ENCODE peak calls at places on chromosomes 16 and 17, in four cellular contexts. One of them, this sample, is unnamed.

GRCh38 chr16:48335961-48336360 is 49.3 kb downstream of the SIAH1 start:
- DNase-seq in tibial nerve: no peak
- DNase-seq in CD8-positive, alpha-beta memory T cell: no peak
- DNase-seq in colonic mucosa: no peak
- DNase-seq in this sample: no peak

GRCh38 chr16:23146877-23147601 is 2.2 kb downstream of the USP31 start:
- DNase-seq in tibial nerve: no peak
- DNase-seq in CD8-positive, alpha-beta memory T cell: no peak
- DNase-seq in colonic mucosa: no peak
- DNase-seq in this sample: no peak

GRCh38 chr17:10790491-10791401 is 13.2 kb downstream of the TMEM238L start:
- DNase-seq in CD8-positive, alpha-beta memory T cell: no peak
- DNase-seq in tibial nerve: peak; percentile 29
- DNase-seq in colonic mucosa: no peak
- DNase-seq in this sample: no peak

GRCh38 chr17:82105882-82106696 is 8.1 kb upstream of the FASN start:
- DNase-seq in CD8-positive, alpha-beta memory T cell: peak; percentile 36
- DNase-seq in tibial nerve: no peak
- DNase-seq in colonic mucosa: peak; percentile 78
- DNase-seq in this sample: peak; percentile 38

GRCh38 chr16:54355251-54355650 is 68.7 kb upstream of the IRX3 start:
- DNase-seq in tibial nerve: no peak
- DNase-seq in CD8-positive, alpha-beta memory T cell: no peak
- DNase-seq in colonic mucosa: no peak
- DNase-seq in this sample: no peak

GRCh38 chr16:52549011-52549692 is 2.2 kb upstream of the TOX3 start:
- DNase-seq in tibial nerve: no peak
- DNase-seq in colonic mucosa: no peak
- DNase-seq in CD8-positive, alpha-beta memory T cell: no peak
- DNase-seq in this sample: no peak

GRCh38 chr16:48156790-48157209 is 1.0 kb upstream of the ABCC12 start:
- DNase-seq in tibial nerve: peak; percentile 91
- DNase-seq in colonic mucosa: peak; percentile 83
- DNase-seq in CD8-positive, alpha-beta memory T cell: peak; percentile 74
- DNase-seq in this sample: peak; percentile 80

GRCh38 chr17:41324180-41325075 is 8.9 kb upstream of the KRTAP17-1 start:
- DNase-seq in tibial nerve: no peak
- DNase-seq in CD8-positive, alpha-beta memory T cell: no peak
- DNase-seq in colonic mucosa: no peak
- DNase-seq in this sample: peak; percentile 29

GRCh38 chr16:66416981-66417700 is 10.0 kb upstream of the BEAN1 start:
- DNase-seq in colonic mucosa: peak; percentile 12
- DNase-seq in CD8-positive, alpha-beta memory T cell: no peak
- DNase-seq in tibial nerve: no peak
- DNase-seq in this sample: no peak

GRCh38 chr17:72970246-72970645 is 122.2 kb downstream of the SLC39A11 start:
- DNase-seq in tibial nerve: no peak
- DNase-seq in CD8-positive, alpha-beta memory T cell: no peak
- DNase-seq in colonic mucosa: no peak
- DNase-seq in this sample: no peak

GRCh38 chr16:11836653-11837244 is 14.6 kb downstream of the RSL1D1 start:
- DNase-seq in colonic mucosa: no peak
- DNase-seq in tibial nerve: no peak
- DNase-seq in CD8-positive, alpha-beta memory T cell: no peak
- DNase-seq in this sample: no peak

GRCh38 chr17:56297142-56297541 is 143.9 kb downstream of the ANKFN1 start:
- DNase-seq in colonic mucosa: no peak
- DNase-seq in CD8-positive, alpha-beta memory T cell: no peak
- DNase-seq in tibial nerve: no peak
- DNase-seq in this sample: peak; percentile 14

GRCh38 chr17:15342460-15342859 is 1.1 kb upstream of the TEKT3 start:
- DNase-seq in colonic mucosa: no peak
- DNase-seq in tibial nerve: no peak
- DNase-seq in CD8-positive, alpha-beta memory T cell: no peak
- DNase-seq in this sample: no peak

GRCh38 chr17:7438656-7439460 is 454 bp upstream of the FGF11 start:
- DNase-seq in CD8-positive, alpha-beta memory T cell: no peak
- DNase-seq in colonic mucosa: no peak
- DNase-seq in tibial nerve: no peak
- DNase-seq in this sample: no peak

GRCh38 chr16:88421871-88422433 is 31.1 kb upstream of the ZFPM1 start:
- DNase-seq in colonic mucosa: no peak
- DNase-seq in CD8-positive, alpha-beta memory T cell: no peak
- DNase-seq in tibial nerve: no peak
- DNase-seq in this sample: no peak

GRCh38 chr16:81816793-81817210 is 37.7 kb downstream of the PLCG2 start:
- DNase-seq in colonic mucosa: no peak
- DNase-seq in tibial nerve: no peak
- DNase-seq in CD8-positive, alpha-beta memory T cell: no peak
- DNase-seq in this sample: no peak

GRCh38 chr17:2337152-2337810 is at the start of gene SGSM2:
- DNase-seq in CD8-positive, alpha-beta memory T cell: peak; percentile 68
- DNase-seq in colonic mucosa: peak; percentile 60
- DNase-seq in tibial nerve: peak; percentile 25
- DNase-seq in this sample: peak; percentile 50

DNA sequence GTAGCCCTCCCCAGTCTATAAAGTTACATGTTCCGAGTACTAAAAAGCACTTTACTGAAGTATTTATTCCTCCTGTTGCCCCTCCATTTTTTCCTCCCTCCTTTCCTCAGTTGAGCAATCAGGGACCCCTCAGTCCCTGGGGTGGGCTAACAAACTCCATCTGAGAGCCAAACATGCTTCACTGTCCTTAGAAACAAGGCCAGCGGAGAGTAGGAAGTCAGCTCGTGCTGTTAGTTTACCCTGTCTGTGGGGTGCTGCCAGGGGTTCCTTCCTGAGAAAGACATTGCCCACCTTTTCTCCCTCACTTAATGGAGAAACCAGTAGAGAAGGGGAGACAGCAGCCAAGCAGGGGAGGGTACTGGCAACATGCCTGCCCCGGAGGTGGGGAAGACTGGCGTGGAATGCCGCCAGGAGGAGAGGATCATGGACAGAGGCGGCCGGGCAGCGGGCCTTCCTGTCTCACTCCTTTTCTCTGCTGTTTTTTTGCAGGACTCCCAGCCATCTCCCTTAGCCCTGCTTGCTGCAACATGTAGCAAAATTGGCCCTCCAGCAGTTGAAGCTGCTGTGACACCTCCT is 19.7 kb downstream of the SP2 start:
- DNase-seq in tibial nerve: no peak
- DNase-seq in colonic mucosa: no peak
- DNase-seq in CD8-positive, alpha-beta memory T cell: no peak
- DNase-seq in this sample: no peak
- H3K4me3 ChIP-seq in tibial nerve: no peak overlapping the region
- H3K4me3 ChIP-seq in colonic mucosa: no peak overlapping the region
- H3K4me3 ChIP-seq in CD8-positive, alpha-beta memory T cell: no peak overlapping the region
- H3K4me3 ChIP-seq in this sample: no peak overlapping the region

DNA sequence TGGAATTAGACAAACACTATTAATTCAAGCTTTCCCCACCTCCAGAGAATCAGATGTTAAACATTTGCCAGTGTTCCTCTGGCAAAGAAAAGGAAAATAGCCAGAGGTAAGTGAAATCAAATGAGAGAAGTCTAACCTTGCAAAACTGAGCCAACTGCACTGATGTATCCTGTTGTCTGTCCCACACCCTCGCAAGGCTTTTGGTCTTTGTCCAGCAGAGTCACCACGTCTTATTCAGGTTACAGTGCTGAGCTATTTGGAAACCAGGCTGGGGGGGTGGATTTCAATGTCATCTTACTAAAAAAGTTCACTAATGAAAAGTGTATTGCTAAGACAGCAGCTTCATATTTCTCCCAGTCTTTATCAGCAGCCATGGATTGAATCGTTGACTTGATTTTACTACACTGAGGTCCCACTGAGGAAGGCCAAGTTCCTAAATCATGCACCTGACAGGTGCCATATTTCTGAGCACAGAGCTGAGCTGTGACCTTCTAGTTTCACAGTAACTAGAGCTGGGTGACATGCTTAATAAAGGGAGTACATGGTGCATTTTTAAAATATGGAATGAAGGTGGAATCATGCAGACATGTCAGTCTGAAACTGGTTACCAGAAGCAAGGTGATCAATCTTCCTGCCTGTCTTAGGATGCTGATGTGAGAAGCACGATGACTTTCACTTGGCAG is 85.1 kb upstream of the HSBP1 start:
- DNase-seq in CD8-positive, alpha-beta memory T cell: no peak
- DNase-seq in tibial nerve: no peak
- DNase-seq in colonic mucosa: no peak
- DNase-seq in this sample: no peak
- H3K27me3 ChIP-seq in CD8-positive, alpha-beta memory T cell: no peaks in the 10 kb centered on the region
- H3K27me3 ChIP-seq in tibial nerve: no peaks in the 10 kb centered on the region
- H3K27me3 ChIP-seq in colonic mucosa: no peaks in the 10 kb centered on the region
- H3K27me3 ChIP-seq in this sample: no peaks in the 10 kb centered on the region

GRCh38 chr16:1460602-1461138 is 14.2 kb downstream of the CLCN7 start:
- DNase-seq in CD8-positive, alpha-beta memory T cell: no peak
- DNase-seq in tibial nerve: no peak
- DNase-seq in colonic mucosa: no peak
- DNase-seq in this sample: no peak
- H3K4me1 ChIP-seq in CD8-positive, alpha-beta memory T cell: no peaks in the 10 kb centered on the region
- H3K4me1 ChIP-seq in tibial nerve: no peaks in the 10 kb centered on the region
- H3K4me1 ChIP-seq in colonic mucosa: no peaks in the 10 kb centered on the region
- H3K4me1 ChIP-seq in this sample: no peaks in the 10 kb centered on the region

DNA sequence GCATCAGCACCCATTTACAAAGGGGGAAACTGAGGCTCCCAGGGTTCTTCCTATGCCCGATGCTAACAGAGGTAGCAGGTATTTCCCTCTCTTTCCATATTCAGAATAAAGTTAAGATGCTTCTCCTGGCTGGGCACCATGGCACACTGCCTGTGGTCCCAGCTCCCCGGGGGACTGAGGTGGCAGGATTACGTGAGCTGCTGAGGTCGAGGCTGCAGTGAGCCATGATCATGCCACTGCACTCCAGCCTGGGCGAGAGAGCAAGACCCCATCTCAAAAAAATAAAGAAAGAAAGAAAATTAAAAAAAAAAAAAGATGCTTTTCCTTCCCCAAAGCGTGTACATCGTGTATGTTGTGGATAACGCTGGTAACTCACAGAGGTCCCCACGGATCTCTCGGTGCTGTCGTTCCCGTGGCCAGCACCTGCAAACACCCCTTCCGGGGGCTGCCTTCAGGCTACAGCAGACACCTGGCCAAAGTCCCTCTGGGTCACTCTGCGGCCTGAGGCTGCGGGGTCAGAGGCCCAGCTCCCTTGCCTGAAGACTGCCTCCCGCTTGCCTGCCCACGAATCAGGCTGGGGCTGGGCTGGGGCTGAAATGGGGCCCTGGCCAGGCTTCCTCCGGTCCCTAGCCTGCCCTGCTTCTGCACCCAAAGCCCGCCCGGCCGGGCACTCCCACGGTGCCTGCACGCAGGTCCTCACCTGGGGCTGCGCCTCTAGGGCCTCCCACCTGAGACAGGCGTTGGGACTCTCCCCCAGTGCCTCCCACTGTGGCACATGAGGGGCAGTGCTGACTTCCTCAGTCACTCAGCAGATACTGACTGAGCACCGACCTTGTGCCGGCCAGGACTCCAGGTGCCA is 63.1 kb downstream of the ZDHHC7 start:
- DNase-seq in colonic mucosa: no peak
- DNase-seq in tibial nerve: no peak
- DNase-seq in CD8-positive, alpha-beta memory T cell: no peak
- DNase-seq in this sample: no peak
- H3K4me3 ChIP-seq in colonic mucosa: no peak overlapping the region
- H3K4me3 ChIP-seq in tibial nerve: no peak overlapping the region
- H3K4me3 ChIP-seq in CD8-positive, alpha-beta memory T cell: no peak overlapping the region
- H3K4me3 ChIP-seq in this sample: no peak overlapping the region

GRCh38 chr16:85828166-85828565 is 28.7 kb downstream of the COX4I1 start:
- DNase-seq in tibial nerve: no peak
- DNase-seq in CD8-positive, alpha-beta memory T cell: no peak
- DNase-seq in colonic mucosa: no peak
- DNase-seq in this sample: no peak
- H3K27me3 ChIP-seq in tibial nerve: peaks cover 14% of the 10 kb centered on the region
- H3K27me3 ChIP-seq in CD8-positive, alpha-beta memory T cell: no peaks in the 10 kb centered on the region
- H3K27me3 ChIP-seq in colonic mucosa: no peaks in the 10 kb centered on the region
- H3K27me3 ChIP-seq in this sample: peaks cover 3% of the 10 kb centered on the region

GRCh38 chr17:49629447-49629846 is 48.5 kb downstream of the SPOP start:
- DNase-seq in CD8-positive, alpha-beta memory T cell: no peak
- DNase-seq in tibial nerve: no peak
- DNase-seq in colonic mucosa: no peak
- DNase-seq in this sample: no peak
- H3K4me1 ChIP-seq in CD8-positive, alpha-beta memory T cell: no peaks in the 10 kb centered on the region
- H3K4me1 ChIP-seq in tibial nerve: peaks cover 11% of the 10 kb centered on the region
- H3K4me1 ChIP-seq in colonic mucosa: no peaks in the 10 kb centered on the region
- H3K4me1 ChIP-seq in this sample: peaks cover 25% of the 10 kb centered on the region

DNA sequence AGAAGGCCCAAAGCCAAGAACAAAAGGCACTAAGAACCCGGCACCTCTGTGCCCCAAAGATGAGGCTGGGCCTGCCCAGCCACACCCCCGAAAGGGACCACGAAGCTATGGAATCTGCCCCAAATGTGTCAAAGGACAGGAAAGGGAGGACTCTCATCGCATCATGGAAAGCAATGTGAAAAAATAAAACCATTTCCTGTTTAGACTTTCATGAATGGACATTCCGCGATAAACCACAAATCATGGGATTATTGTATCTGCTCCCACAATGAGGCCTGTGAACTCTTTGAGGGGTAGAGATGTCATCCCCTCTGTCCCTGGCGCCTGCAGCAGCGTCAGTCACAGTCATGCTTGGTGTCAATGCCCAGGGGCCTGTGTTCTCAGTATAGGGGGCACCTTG is 135.0 kb downstream of the COPRS start:
- DNase-seq in CD8-positive, alpha-beta memory T cell: no peak
- DNase-seq in tibial nerve: no peak
- DNase-seq in colonic mucosa: no peak
- DNase-seq in this sample: no peak
- H3K4me3 ChIP-seq in CD8-positive, alpha-beta memory T cell: no peak overlapping the region
- H3K4me3 ChIP-seq in tibial nerve: no peak overlapping the region
- H3K4me3 ChIP-seq in colonic mucosa: no peak overlapping the region
- H3K4me3 ChIP-seq in this sample: no peak overlapping the region

GRCh38 chr17:9195346-9195870 is 174.1 kb downstream of the NTN1 start:
- DNase-seq in CD8-positive, alpha-beta memory T cell: no peak
- DNase-seq in tibial nerve: no peak
- DNase-seq in colonic mucosa: no peak
- DNase-seq in this sample: no peak
- H3K27me3 ChIP-seq in CD8-positive, alpha-beta memory T cell: no peaks in the 10 kb centered on the region
- H3K27me3 ChIP-seq in tibial nerve: no peaks in the 10 kb centered on the region
- H3K27me3 ChIP-seq in colonic mucosa: no peaks in the 10 kb centered on the region
- H3K27me3 ChIP-seq in this sample: no peaks in the 10 kb centered on the region

DNA sequence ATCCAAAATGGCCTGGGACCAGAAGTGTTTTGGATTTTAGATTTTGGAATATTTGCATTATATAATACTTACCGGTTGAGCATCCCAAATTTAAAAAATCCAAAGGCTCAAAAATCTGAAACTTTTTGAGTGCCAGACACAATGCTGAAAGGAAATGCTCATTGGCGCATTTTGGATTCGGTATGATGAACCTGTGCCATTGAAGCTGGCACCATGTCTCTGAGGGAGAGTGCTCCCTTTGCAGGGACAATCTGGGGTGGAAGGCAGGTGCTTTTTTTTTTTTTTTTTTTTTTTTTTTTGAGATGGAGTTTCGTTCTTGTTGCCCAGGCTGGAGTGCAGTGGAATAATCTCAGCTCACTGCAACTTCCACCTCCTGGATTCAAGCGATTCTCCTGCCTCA is 17.7 kb downstream of the SMTNL2 start:
- DNase-seq in colonic mucosa: no peak
- DNase-seq in tibial nerve: no peak
- DNase-seq in CD8-positive, alpha-beta memory T cell: no peak
- DNase-seq in this sample: no peak
- H3K4me1 ChIP-seq in colonic mucosa: no peaks in the 10 kb centered on the region
- H3K4me1 ChIP-seq in tibial nerve: peaks cover 3% of the 10 kb centered on the region
- H3K4me1 ChIP-seq in CD8-positive, alpha-beta memory T cell: no peaks in the 10 kb centered on the region
- H3K4me1 ChIP-seq in this sample: no peaks in the 10 kb centered on the region

This sample was measured in CD8-positive, alpha-beta T cell.